ENCODE peak calls at places on chromosome 19, in six cellular contexts. D, Z, W, T, F and B are unnamed samples.

GRCh38 chr19:27966390-27966816 is 1246.5 kb downstream of the UQCRFS1 start:
- DNase-seq in D (peak; percentile 4), F (no peak), T (no peak), Z (no peak), W (peak; percentile 51), B (peak; percentile 54)

GRCh38 chr19:1063030-1063908 is 3.7 kb upstream of the ARHGAP45 start:
- DNase-seq in W (peak; percentile 43), Z (peak; percentile 43), F (no peak), T (peak; percentile 43), D (peak; percentile 86), B (no peak)

GRCh38 chr19:1901940-1902404 is 3.2 kb upstream of the ADAT3 start:
- DNase-seq in Z (no peak), D (no peak), W (no peak), T (no peak), F (no peak), B (no peak)

GRCh38 chr19:40410030-40410389 is 3.2 kb downstream of the PRX start:
- DNase-seq in T (no peak), F (no peak), D (no peak), W (peak; percentile 73), Z (no peak), B (no peak)

GRCh38 chr19:918481-919156 is 1.5 kb downstream of the KISS1R start:
- DNase-seq in Z (no peak), T (no peak), F (no peak), D (no peak), W (peak; percentile 74), B (no peak)

GRCh38 chr19:46211201-46211881 is 18.2 kb upstream of the IGFL1 start:
- DNase-seq in D (no peak), W (peak; percentile 89), Z (no peak), T (no peak), F (no peak), B (no peak)

GRCh38 chr19:56748443-56748842 is 76.9 kb upstream of the ZNF835 start:
- DNase-seq in W (peak; percentile 11), T (no peak), Z (no peak), F (no peak), D (peak; percentile 3), B (peak; percentile 19)

GRCh38 chr19:11421607-11422098 is 2.5 kb upstream of the RGL3 start:
- DNase-seq in W (peak; percentile 94), T (peak; percentile 19), Z (no peak), D (peak; percentile 62), F (no peak), B (peak; percentile 25)

GRCh38 chr19:34733266-34733825 is 697 bp upstream of the ZNF181 start:
- DNase-seq in T (no peak), W (peak; percentile 75), Z (no peak), D (no peak), F (no peak), B (peak; percentile 74)